ENCODE peak calls at places on chromosomes 16 and 17, in four cellular contexts. One of them, this sample, is unnamed.
A peak's percentile ranks its signal among the peaks of the same experiment; 100 is the strongest.

GRCh38 chr16:901715-902601 is 68.8 kb downstream of the LMF1 start:
- DNase-seq in K562: no peak
- DNase-seq in HepG2: no peak
- DNase-seq in HCT116: no peak
- DNase-seq in this sample: no peak

GRCh38 chr16:15954814-15955151 is 5.4 kb downstream of the ABCC1 start:
- DNase-seq in K562: no peak
- DNase-seq in HCT116: no peak
- DNase-seq in HepG2: no peak
- DNase-seq in this sample: no peak

GRCh38 chr17:61402978-61403845 is 3.6 kb downstream of the TBX2 start:
- DNase-seq in K562: no peak
- DNase-seq in HepG2: no peak
- DNase-seq in HCT116: no peak
- DNase-seq in this sample: no peak

GRCh38 chr17:29078183-29079045 is 35.5 kb downstream of the PIPOX start:
- DNase-seq in HCT116: peak; percentile 4
- DNase-seq in HepG2: no peak
- DNase-seq in K562: no peak
- DNase-seq in this sample: no peak

GRCh38 chr17:49495842-49496182 is 719 bp downstream of the NGFR start:
- DNase-seq in K562: no peak
- DNase-seq in HCT116: no peak
- DNase-seq in HepG2: no peak
- DNase-seq in this sample: no peak

GRCh38 chr17:42159796-42160551 is 5.2 kb upstream of the RAB5C start:
- DNase-seq in K562: no peak
- DNase-seq in HepG2: no peak
- DNase-seq in HCT116: no peak
- DNase-seq in this sample: no peak

GRCh38 chr16:87461466-87461975 is 31.3 kb downstream of the ZCCHC14 start:
- DNase-seq in K562: peak; percentile 90
- DNase-seq in HepG2: peak; percentile 97
- DNase-seq in HCT116: peak; percentile 98
- DNase-seq in this sample: peak; percentile 87

GRCh38 chr16:56643080-56643778 is 4.8 kb downstream of the MT1A start:
- DNase-seq in K562: peak; percentile 67
- DNase-seq in HepG2: peak; percentile 39
- DNase-seq in HCT116: peak; percentile 78
- DNase-seq in this sample: no peak

GRCh38 chr16:14013571-14014283 is 57.4 kb upstream of the MRTFB start:
- DNase-seq in HepG2: peak; percentile 77
- DNase-seq in HCT116: no peak
- DNase-seq in K562: no peak
- DNase-seq in this sample: peak; percentile 52

GRCh38 chr17:58785097-58785496 is 29.4 kb downstream of the PPM1E start:
- DNase-seq in HCT116: no peak
- DNase-seq in HepG2: no peak
- DNase-seq in K562: no peak
- DNase-seq in this sample: no peak

GRCh38 chr16:13935408-13935807 is 15.5 kb downstream of the ERCC4 start:
- DNase-seq in HCT116: no peak
- DNase-seq in HepG2: peak; percentile 34
- DNase-seq in K562: peak; percentile 38
- DNase-seq in this sample: no peak

GRCh38 chr17:48427598-48427997 is 2.4 kb downstream of the SKAP1 start:
- DNase-seq in HCT116: no peak
- DNase-seq in K562: peak; percentile 74
- DNase-seq in HepG2: no peak
- DNase-seq in this sample: no peak

GRCh38 chr17:43803758-43804157 is 23.5 kb downstream of the CFAP97D1 start:
- DNase-seq in K562: no peak
- DNase-seq in HepG2: peak; percentile 24
- DNase-seq in HCT116: no peak
- DNase-seq in this sample: no peak

GRCh38 chr16:89060207-89060794 is 33.4 kb upstream of the ACSF3 start:
- DNase-seq in K562: no peak
- DNase-seq in HepG2: no peak
- DNase-seq in HCT116: no peak
- DNase-seq in this sample: no peak

GRCh38 chr17:47276868-47277267 is 23.2 kb downstream of the ITGB3 start:
- DNase-seq in K562: no peak
- DNase-seq in HCT116: no peak
- DNase-seq in HepG2: peak; percentile 56
- DNase-seq in this sample: no peak

GRCh38 chr16:85258616-85259015 is 146.3 kb upstream of the CIBAR2 start:
- DNase-seq in K562: no peak
- DNase-seq in HCT116: no peak
- DNase-seq in HepG2: no peak
- DNase-seq in this sample: no peak

GRCh38 chr16:2016407-2016922 is 3.1 kb upstream of the NPW start:
- DNase-seq in HCT116: no peak
- DNase-seq in K562: peak; percentile 51
- DNase-seq in HepG2: peak; percentile 41
- DNase-seq in this sample: no peak

GRCh38 chr16:2013527-2013926 is 3.9 kb upstream of the ZNF598 start:
- DNase-seq in HCT116: no peak
- DNase-seq in K562: no peak
- DNase-seq in HepG2: no peak
- DNase-seq in this sample: no peak

GRCh38 chr16:2015947-2016208 is 3.7 kb upstream of the NPW start:
- DNase-seq in HCT116: no peak
- DNase-seq in K562: no peak
- DNase-seq in HepG2: no peak
- DNase-seq in this sample: no peak

GRCh38 chr16:2019500-2019899 is at the start of gene NPW:
- DNase-seq in HepG2: no peak
- DNase-seq in HCT116: no peak
- DNase-seq in K562: peak; percentile 41
- DNase-seq in this sample: no peak

GRCh38 chr16:2015117-2015946 is 4.3 kb upstream of the NPW start:
- DNase-seq in HepG2: peak; percentile 76
- DNase-seq in HCT116: peak; percentile 68
- DNase-seq in K562: no peak
- DNase-seq in this sample: no peak
- TF ChIP-seq TCF7L2 in HepG2: no peak
- TF ChIP-seq TCF7L2 in HCT116: no peak
- TF ChIP-seq TCF7L2 in K562: no peak
- TF ChIP-seq TCF7L2 in this sample: no peak

GRCh38 chr16:65306722-65307121 is 184.9 kb upstream of the CDH11 start:
- DNase-seq in HCT116: no peak
- DNase-seq in K562: no peak
- DNase-seq in HepG2: no peak
- DNase-seq in this sample: no peak
- TF ChIP-seq TCF7L2 in HCT116: no peak
- TF ChIP-seq TCF7L2 in K562: no peak
- TF ChIP-seq TCF7L2 in HepG2: no peak
- TF ChIP-seq TCF7L2 in this sample: no peak

GRCh38 chr17:79023180-79023705 is 726 bp upstream of the C1QTNF1 start:
- DNase-seq in HCT116: no peak
- DNase-seq in HepG2: no peak
- DNase-seq in K562: no peak
- DNase-seq in this sample: no peak

GRCh38 chr17:79023886-79024771 is at the start of gene C1QTNF1:
- DNase-seq in HepG2: no peak
- DNase-seq in HCT116: no peak
- DNase-seq in K562: no peak
- DNase-seq in this sample: no peak

GRCh38 chr17:79026345-79027273 is 2.6 kb downstream of the C1QTNF1 start:
- DNase-seq in HCT116: peak; percentile 61
- DNase-seq in K562: no peak
- DNase-seq in HepG2: peak; percentile 99
- DNase-seq in this sample: no peak

GRCh38 chr17:79027274-79027924 is 3.4 kb downstream of the C1QTNF1 start:
- DNase-seq in HCT116: no peak
- DNase-seq in K562: no peak
- DNase-seq in HepG2: peak; percentile 94
- DNase-seq in this sample: no peak

DNA sequence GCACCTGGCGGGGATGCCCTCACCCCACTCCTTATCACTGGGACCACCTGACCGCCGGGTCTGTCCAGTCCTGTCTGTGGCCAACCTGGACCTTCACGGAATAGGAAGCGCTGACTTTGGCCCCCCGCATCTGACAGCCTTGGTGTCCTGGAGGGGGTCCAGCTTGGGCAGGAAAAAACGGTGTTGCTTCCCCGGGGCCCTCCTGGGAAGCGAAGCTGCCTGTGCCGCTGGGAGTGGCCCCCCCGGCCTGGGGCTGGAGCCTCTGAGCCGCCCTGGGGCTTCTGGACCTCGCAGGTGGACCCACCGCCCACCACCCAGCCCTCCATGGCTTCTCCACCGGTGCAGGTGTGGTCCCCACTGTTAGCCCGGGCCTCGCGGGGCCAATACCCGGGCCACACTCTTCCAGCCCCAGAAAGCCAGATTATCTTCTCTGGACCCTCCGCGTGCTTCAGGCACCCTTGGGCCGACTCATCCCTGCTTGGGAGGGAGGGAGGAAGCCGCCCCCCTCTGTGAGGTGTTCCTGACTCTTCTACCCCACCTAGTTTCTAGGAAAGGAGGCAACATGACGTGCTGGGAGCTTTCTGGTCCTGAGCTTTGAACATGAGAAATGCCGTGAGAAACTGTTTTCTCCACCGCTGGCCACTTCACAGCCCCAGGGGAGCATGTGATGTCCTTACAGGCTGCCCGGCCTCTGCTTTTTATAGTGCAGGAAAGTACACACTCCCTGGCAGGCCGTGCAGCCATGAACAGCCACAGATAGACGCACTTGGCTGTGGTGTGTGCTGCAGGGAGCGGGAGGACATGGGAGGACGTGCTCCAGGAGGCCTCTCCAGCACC is 1.1 kb downstream of the C1QTNF1 start:
- DNase-seq in HCT116: no peak
- DNase-seq in K562: no peak
- DNase-seq in HepG2: no peak
- DNase-seq in this sample: no peak
- TF ChIP-seq TCF7L2 in HCT116: no peak
- TF ChIP-seq TCF7L2 in K562: no peak
- TF ChIP-seq TCF7L2 in HepG2: no peak
- TF ChIP-seq TCF7L2 in this sample: no peak

GRCh38 chr16:11034005-11034404 is 89.6 kb downstream of the CLEC16A start:
- DNase-seq in HepG2: no peak
- DNase-seq in K562: no peak
- DNase-seq in HCT116: no peak
- DNase-seq in this sample: no peak

GRCh38 chr16:11032922-11033291 is 88.5 kb downstream of the CLEC16A start:
- DNase-seq in HCT116: no peak
- DNase-seq in HepG2: no peak
- DNase-seq in K562: no peak
- DNase-seq in this sample: no peak

GRCh38 chr16:11030990-11031510 is 86.7 kb downstream of the CLEC16A start:
- DNase-seq in HCT116: no peak
- DNase-seq in K562: no peak
- DNase-seq in HepG2: no peak
- DNase-seq in this sample: no peak

GRCh38 chr16:11032000-11032921 is 87.9 kb downstream of the CLEC16A start:
- DNase-seq in HCT116: no peak
- DNase-seq in HepG2: no peak
- DNase-seq in K562: peak; percentile 26
- DNase-seq in this sample: no peak

GRCh38 chr16:11029948-11030347 is 85.6 kb downstream of the CLEC16A start:
- DNase-seq in K562: no peak
- DNase-seq in HepG2: no peak
- DNase-seq in HCT116: no peak
- DNase-seq in this sample: no peak
- TF ChIP-seq TCF7L2 in K562: no peak
- TF ChIP-seq TCF7L2 in HepG2: no peak
- TF ChIP-seq TCF7L2 in HCT116: no peak
- TF ChIP-seq TCF7L2 in this sample: no peak

GRCh38 chr16:17359778-17360177 is 111.0 kb downstream of the XYLT1 start:
- DNase-seq in HCT116: no peak
- DNase-seq in K562: no peak
- DNase-seq in HepG2: no peak
- DNase-seq in this sample: no peak
- TF ChIP-seq TCF7L2 in HCT116: no peak
- TF ChIP-seq TCF7L2 in K562: no peak
- TF ChIP-seq TCF7L2 in HepG2: no peak
- TF ChIP-seq TCF7L2 in this sample: no peak

DNA sequence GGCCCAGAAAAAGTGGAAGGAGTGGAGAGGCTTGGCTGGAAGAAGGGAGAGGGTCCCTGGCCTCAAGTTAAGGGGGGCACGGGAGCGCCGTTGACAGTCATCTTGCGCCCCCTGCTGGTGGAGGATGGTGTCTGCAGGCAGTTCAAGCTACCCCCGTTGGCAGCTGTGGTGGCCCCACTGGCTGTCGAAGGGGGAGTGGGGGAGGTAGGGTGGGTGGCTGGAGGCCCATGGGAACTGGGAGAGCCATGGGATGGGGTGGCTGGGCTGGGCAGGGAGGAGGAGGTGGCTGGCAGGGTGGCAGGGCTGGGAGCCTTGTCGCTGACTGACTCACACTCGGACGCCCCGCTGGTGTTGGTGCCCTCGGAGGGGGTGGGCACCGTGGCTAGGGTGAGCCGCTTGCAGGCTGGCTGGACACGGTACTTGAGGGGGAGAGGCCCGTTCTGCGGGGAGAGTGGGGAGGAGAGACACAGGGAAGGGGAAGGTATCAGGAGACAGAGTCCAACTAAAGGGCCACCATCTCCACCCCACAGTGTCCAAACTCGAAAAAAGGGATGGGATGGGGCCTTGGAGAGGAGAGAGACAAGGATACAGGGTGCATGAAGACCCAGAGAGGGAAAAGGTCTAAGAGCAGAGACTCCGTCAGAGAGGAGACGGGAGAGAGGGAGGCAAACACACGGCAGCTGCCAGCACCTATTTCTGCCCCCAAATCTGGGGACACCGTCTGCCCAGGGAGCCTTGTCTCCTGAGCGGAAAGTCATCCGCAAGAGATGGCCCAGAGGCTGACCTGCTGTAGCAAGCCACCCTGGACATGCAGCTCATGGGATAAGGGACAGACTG is 5.2 kb downstream of the CISD3 start:
- DNase-seq in HepG2: peak; percentile 33
- DNase-seq in K562: peak; percentile 82
- DNase-seq in HCT116: no peak
- DNase-seq in this sample: no peak
- TF ChIP-seq TCF7L2 in HepG2: no peak
- TF ChIP-seq TCF7L2 in K562: no peak
- TF ChIP-seq TCF7L2 in HCT116: no peak
- TF ChIP-seq TCF7L2 in this sample: no peak

GRCh38 chr17:40448639-40449261 is 5.5 kb downstream of the IGFBP4 start:
- DNase-seq in HCT116: no peak
- DNase-seq in HepG2: peak; percentile 95
- DNase-seq in K562: no peak
- DNase-seq in this sample: no peak
- TF ChIP-seq TCF7L2 in HCT116: no peak
- TF ChIP-seq TCF7L2 in HepG2: no peak
- TF ChIP-seq TCF7L2 in K562: no peak
- TF ChIP-seq TCF7L2 in this sample: no peak

This sample was measured in Panc1.